ENCODE peak calls at places on chromosomes 12 and 14, in seven cellular contexts. One of them, this sample, is unnamed.

GRCh38 chr14:34113051-34113511 is 162.2 kb upstream of the EGLN3 start:
- DNase-seq in cardiac muscle cell: no peak
- DNase-seq in Panc1: no peak
- DNase-seq in K562: no peak
- DNase-seq in RWPE1: peak; percentile 74
- DNase-seq in ovary: no peak
- DNase-seq in keratinocyte: peak; percentile 57
- DNase-seq in this sample: no peak

GRCh38 chr14:74846968-74847549 is 28.9 kb downstream of the PROX2 start:
- DNase-seq in cardiac muscle cell: no peak
- DNase-seq in K562: peak; percentile 23
- DNase-seq in RWPE1: no peak
- DNase-seq in keratinocyte: no peak
- DNase-seq in Panc1: no peak
- DNase-seq in ovary: no peak
- DNase-seq in this sample: no peak

GRCh38 chr14:94116701-94117100 is 6.2 kb downstream of the IFI27 start:
- DNase-seq in RWPE1: no peak
- DNase-seq in K562: no peak
- DNase-seq in Panc1: no peak
- DNase-seq in cardiac muscle cell: no peak
- DNase-seq in keratinocyte: no peak
- DNase-seq in ovary: no peak
- DNase-seq in this sample: no peak

GRCh38 chr12:62907067-62907466 is 27.9 kb downstream of the PPM1H start:
- DNase-seq in RWPE1: no peak
- DNase-seq in K562: no peak
- DNase-seq in cardiac muscle cell: no peak
- DNase-seq in Panc1: no peak
- DNase-seq in keratinocyte: no peak
- DNase-seq in ovary: no peak
- DNase-seq in this sample: no peak

GRCh38 chr14:105051182-105052109 is 13.8 kb downstream of the GPR132 start:
- DNase-seq in cardiac muscle cell: no peak
- DNase-seq in keratinocyte: no peak
- DNase-seq in K562: no peak
- DNase-seq in RWPE1: no peak
- DNase-seq in ovary: no peak
- DNase-seq in Panc1: no peak
- DNase-seq in this sample: no peak

GRCh38 chr14:77936138-77936639 is 136.3 kb downstream of the ADCK1 start:
- DNase-seq in K562: no peak
- DNase-seq in cardiac muscle cell: no peak
- DNase-seq in ovary: no peak
- DNase-seq in RWPE1: no peak
- DNase-seq in keratinocyte: no peak
- DNase-seq in Panc1: no peak
- DNase-seq in this sample: no peak

GRCh38 chr14:88271205-88271604 is 51.9 kb downstream of the KCNK10 start:
- DNase-seq in Panc1: no peak
- DNase-seq in K562: no peak
- DNase-seq in cardiac muscle cell: no peak
- DNase-seq in ovary: no peak
- DNase-seq in keratinocyte: no peak
- DNase-seq in RWPE1: no peak
- DNase-seq in this sample: no peak

GRCh38 chr14:99040047-99040446 is 231.9 kb downstream of the BCL11B start:
- DNase-seq in cardiac muscle cell: no peak
- DNase-seq in keratinocyte: no peak
- DNase-seq in RWPE1: no peak
- DNase-seq in ovary: no peak
- DNase-seq in Panc1: no peak
- DNase-seq in K562: no peak
- DNase-seq in this sample: no peak

GRCh38 chr12:89960011-89960507 is 251.4 kb upstream of the ATP2B1 start:
- DNase-seq in ovary: no peak
- DNase-seq in K562: no peak
- DNase-seq in RWPE1: peak; percentile 18
- DNase-seq in cardiac muscle cell: no peak
- DNase-seq in keratinocyte: peak; percentile 52
- DNase-seq in Panc1: no peak
- DNase-seq in this sample: no peak

GRCh38 chr12:89965993-89966392 is 257.4 kb upstream of the ATP2B1 start:
- DNase-seq in Panc1: no peak
- DNase-seq in RWPE1: no peak
- DNase-seq in K562: no peak
- DNase-seq in cardiac muscle cell: no peak
- DNase-seq in keratinocyte: no peak
- DNase-seq in ovary: no peak
- DNase-seq in this sample: no peak

GRCh38 chr12:89959188-89959587 is 250.6 kb upstream of the ATP2B1 start:
- DNase-seq in cardiac muscle cell: no peak
- DNase-seq in Panc1: no peak
- DNase-seq in RWPE1: no peak
- DNase-seq in K562: no peak
- DNase-seq in ovary: no peak
- DNase-seq in keratinocyte: no peak
- DNase-seq in this sample: no peak

GRCh38 chr12:89960607-89961394 is 252.2 kb upstream of the ATP2B1 start:
- DNase-seq in Panc1: no peak
- DNase-seq in cardiac muscle cell: no peak
- DNase-seq in keratinocyte: no peak
- DNase-seq in ovary: no peak
- DNase-seq in RWPE1: peak; percentile 38
- DNase-seq in K562: no peak
- DNase-seq in this sample: no peak

DNA sequence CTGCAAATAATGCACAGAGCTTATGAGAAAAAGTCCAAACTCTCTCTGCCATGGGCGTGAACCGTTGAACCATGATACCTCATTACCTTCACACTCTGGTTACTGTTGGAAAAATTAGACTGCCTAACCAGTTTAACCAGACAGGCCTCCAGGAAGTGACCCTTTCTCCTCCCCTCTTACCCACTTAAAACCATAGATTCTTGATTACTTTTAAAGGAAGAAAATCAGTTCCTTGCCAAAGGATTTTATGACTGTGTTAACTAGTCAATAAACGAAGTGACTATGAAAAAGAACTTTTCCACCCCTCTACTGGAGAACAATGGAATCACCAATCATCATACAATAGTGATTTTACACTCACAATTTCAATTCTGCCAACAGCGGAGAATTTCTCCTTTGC is 254.0 kb upstream of the ATP2B1 start:
- DNase-seq in keratinocyte: no peak
- DNase-seq in cardiac muscle cell: no peak
- DNase-seq in Panc1: no peak
- DNase-seq in K562: no peak
- DNase-seq in ovary: no peak
- DNase-seq in RWPE1: peak; percentile 13
- DNase-seq in this sample: no peak
- TF ChIP-seq CTCF in keratinocyte: no peak
- TF ChIP-seq CTCF in cardiac muscle cell: peak; percentile 27
- TF ChIP-seq CTCF in Panc1: peak; percentile 11
- TF ChIP-seq CTCF in K562: no peak
- TF ChIP-seq CTCF in ovary: no peak
- TF ChIP-seq CTCF in RWPE1: no peak
- TF ChIP-seq CTCF in this sample: peak; percentile 66

DNA sequence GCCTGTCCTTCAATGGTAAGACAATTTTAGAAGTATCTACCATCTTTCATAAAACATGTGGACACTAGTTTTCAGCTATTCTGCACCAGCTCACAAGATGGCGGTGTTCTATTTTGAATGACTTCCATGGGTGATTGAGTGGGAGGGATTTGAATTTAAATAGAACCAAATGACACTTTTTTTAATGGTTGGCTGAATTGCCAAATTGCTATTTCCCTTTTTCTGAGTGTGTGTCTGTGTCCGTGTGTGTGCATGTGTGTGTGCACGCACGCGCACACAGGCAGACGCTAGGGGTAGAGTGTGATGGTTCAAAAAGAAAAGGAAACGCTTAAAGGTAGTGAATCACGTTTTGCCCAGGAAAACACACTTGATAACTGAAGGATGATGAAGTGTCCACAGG is 362.6 kb downstream of the DAD1 start:
- DNase-seq in cardiac muscle cell: no peak
- DNase-seq in Panc1: no peak
- DNase-seq in K562: peak; percentile 4
- DNase-seq in keratinocyte: no peak
- DNase-seq in RWPE1: peak; percentile 30
- DNase-seq in ovary: no peak
- DNase-seq in this sample: no peak
- TF ChIP-seq CTCF in cardiac muscle cell: no peak
- TF ChIP-seq CTCF in Panc1: peak; percentile 19
- TF ChIP-seq CTCF in K562: no peak
- TF ChIP-seq CTCF in keratinocyte: peak; percentile 36
- TF ChIP-seq CTCF in RWPE1: no peak
- TF ChIP-seq CTCF in ovary: no peak
- TF ChIP-seq CTCF in this sample: peak; percentile 18

DNA sequence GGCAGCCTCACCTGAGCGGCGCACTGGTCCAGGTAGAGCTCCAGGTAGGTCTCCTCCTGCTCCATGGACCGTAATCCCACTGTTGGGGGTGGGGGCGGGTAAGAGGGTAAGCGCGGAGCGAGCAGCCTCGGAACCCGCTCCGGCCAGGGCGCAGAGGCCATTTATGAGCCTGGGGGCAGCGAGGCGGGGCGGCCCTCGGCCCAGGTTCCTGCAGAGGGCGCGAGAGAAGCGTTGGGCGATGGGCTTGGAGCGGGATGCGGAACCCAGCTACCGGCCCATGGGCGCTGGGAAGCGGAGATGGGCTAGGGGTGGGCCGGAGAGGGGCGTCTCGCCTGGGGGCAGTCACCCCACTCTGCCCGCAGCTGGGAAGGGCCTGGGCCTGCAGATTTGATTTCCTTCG is at the start of gene TBPL2:
- DNase-seq in Panc1: no peak
- DNase-seq in K562: no peak
- DNase-seq in keratinocyte: no peak
- DNase-seq in ovary: no peak
- DNase-seq in cardiac muscle cell: no peak
- DNase-seq in RWPE1: no peak
- DNase-seq in this sample: no peak
- TF ChIP-seq CTCF in Panc1: no peak
- TF ChIP-seq CTCF in K562: peak; percentile 9
- TF ChIP-seq CTCF in keratinocyte: no peak
- TF ChIP-seq CTCF in ovary: no peak
- TF ChIP-seq CTCF in cardiac muscle cell: peak; percentile 53
- TF ChIP-seq CTCF in RWPE1: no peak
- TF ChIP-seq CTCF in this sample: no peak

GRCh38 chr14:22556990-22557623 is 31.9 kb downstream of the DAD1 start:
- DNase-seq in K562: peak; percentile 83
- DNase-seq in cardiac muscle cell: peak; percentile 86
- DNase-seq in ovary: peak; percentile 88
- DNase-seq in RWPE1: peak; percentile 70
- DNase-seq in Panc1: peak; percentile 50
- DNase-seq in keratinocyte: no peak
- DNase-seq in this sample: peak; percentile 91

GRCh38 chr14:22556021-22556989 is 32.7 kb downstream of the DAD1 start:
- DNase-seq in K562: peak; percentile 66
- DNase-seq in RWPE1: peak; percentile 77
- DNase-seq in ovary: peak; percentile 23
- DNase-seq in cardiac muscle cell: no peak
- DNase-seq in Panc1: no peak
- DNase-seq in keratinocyte: peak; percentile 99
- DNase-seq in this sample: no peak

GRCh38 chr14:22559041-22559440 is 30.0 kb downstream of the DAD1 start:
- DNase-seq in ovary: no peak
- DNase-seq in RWPE1: no peak
- DNase-seq in keratinocyte: no peak
- DNase-seq in cardiac muscle cell: no peak
- DNase-seq in K562: no peak
- DNase-seq in Panc1: no peak
- DNase-seq in this sample: no peak

GRCh38 chr14:22557846-22558220 is 31.2 kb downstream of the DAD1 start:
- DNase-seq in K562: no peak
- DNase-seq in keratinocyte: no peak
- DNase-seq in RWPE1: no peak
- DNase-seq in ovary: no peak
- DNase-seq in Panc1: no peak
- DNase-seq in cardiac muscle cell: no peak
- DNase-seq in this sample: no peak

GRCh38 chr14:22558221-22558913 is 30.7 kb downstream of the DAD1 start:
- DNase-seq in RWPE1: no peak
- DNase-seq in K562: peak; percentile 30
- DNase-seq in ovary: no peak
- DNase-seq in Panc1: no peak
- DNase-seq in cardiac muscle cell: no peak
- DNase-seq in keratinocyte: no peak
- DNase-seq in this sample: peak; percentile 30
- TF ChIP-seq CTCF in RWPE1: no peak
- TF ChIP-seq CTCF in K562: peak; percentile 43
- TF ChIP-seq CTCF in ovary: no peak
- TF ChIP-seq CTCF in Panc1: peak; percentile 35
- TF ChIP-seq CTCF in cardiac muscle cell: peak; percentile 39
- TF ChIP-seq CTCF in keratinocyte: peak; percentile 45
- TF ChIP-seq CTCF in this sample: no peak

DNA sequence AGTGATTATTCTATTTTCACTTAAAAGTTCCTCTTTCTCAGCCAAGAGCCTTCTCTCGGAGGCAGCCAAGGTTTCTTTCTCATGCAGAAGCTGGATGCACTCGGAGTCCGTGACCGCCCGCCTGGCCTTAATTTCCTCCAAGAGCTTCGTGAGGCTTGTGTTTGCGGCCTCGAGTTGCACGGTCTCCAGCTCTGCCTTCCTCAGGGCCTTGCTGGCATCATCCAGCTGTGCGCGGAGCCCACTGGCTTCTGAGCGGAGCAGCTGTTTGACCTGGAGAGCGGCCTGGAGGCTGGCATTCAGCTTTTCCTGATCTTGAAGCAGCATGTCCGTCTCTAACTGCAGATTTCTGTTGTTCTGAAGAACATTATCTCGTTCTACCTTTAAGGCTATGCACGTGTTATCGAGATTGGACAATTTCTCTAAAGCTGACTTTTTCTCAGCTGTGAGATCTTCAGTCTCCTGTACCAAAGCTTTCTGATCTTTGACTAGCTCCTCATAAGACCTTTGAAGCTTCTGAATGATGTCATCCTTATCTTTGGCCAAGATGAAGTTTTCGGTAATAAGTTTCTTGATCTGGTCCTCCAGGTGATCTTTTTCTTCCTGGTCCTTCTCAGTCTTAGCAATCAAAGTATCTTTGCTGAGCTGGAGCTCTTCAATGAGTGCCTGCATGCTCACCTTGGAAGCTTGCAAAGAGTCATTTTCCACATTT is 57.2 kb upstream of the VPS33A start:
- DNase-seq in cardiac muscle cell: no peak
- DNase-seq in RWPE1: no peak
- DNase-seq in ovary: no peak
- DNase-seq in keratinocyte: no peak
- DNase-seq in K562: no peak
- DNase-seq in Panc1: no peak
- DNase-seq in this sample: no peak
- TF ChIP-seq CTCF in cardiac muscle cell: no peak
- TF ChIP-seq CTCF in RWPE1: no peak
- TF ChIP-seq CTCF in ovary: no peak
- TF ChIP-seq CTCF in keratinocyte: no peak
- TF ChIP-seq CTCF in K562: no peak
- TF ChIP-seq CTCF in Panc1: no peak
- TF ChIP-seq CTCF in this sample: no peak